ENCODE peak calls at places on chromosomes 16 and 17, in seven cellular contexts. One of them, this sample, is unnamed.

GRCh38 chr17:64212122-64212521 is 50.9 kb downstream of the TEX2 start:
- DNase-seq in HepG2: no peak
- DNase-seq in endothelial cell of umbilical vein: no peak
- DNase-seq in GM12878: no peak
- DNase-seq in HCT116: no peak
- DNase-seq in H1: no peak
- DNase-seq in K562: no peak
- DNase-seq in this sample: no peak

GRCh38 chr16:53713403-53714013 is 9.6 kb downstream of the FTO start:
- DNase-seq in K562: no peak
- DNase-seq in H1: no peak
- DNase-seq in endothelial cell of umbilical vein: no peak
- DNase-seq in HCT116: no peak
- DNase-seq in HepG2: no peak
- DNase-seq in GM12878: no peak
- DNase-seq in this sample: no peak

GRCh38 chr17:73719588-73720071 is 75.4 kb upstream of the SDK2 start:
- DNase-seq in HCT116: no peak
- DNase-seq in endothelial cell of umbilical vein: no peak
- DNase-seq in HepG2: peak
- DNase-seq in K562: no peak
- DNase-seq in GM12878: no peak
- DNase-seq in H1: no peak
- DNase-seq in this sample: no peak

GRCh38 chr17:80637286-80637703 is 92.7 kb downstream of the RPTOR start:
- DNase-seq in K562: no peak
- DNase-seq in HepG2: no peak
- DNase-seq in H1: no peak
- DNase-seq in GM12878: no peak
- DNase-seq in HCT116: no peak
- DNase-seq in endothelial cell of umbilical vein: no peak
- DNase-seq in this sample: no peak

GRCh38 chr17:42378597-42379594 is 9.3 kb downstream of the STAT3 start:
- DNase-seq in endothelial cell of umbilical vein: peak
- DNase-seq in GM12878: peak
- DNase-seq in K562: no peak
- DNase-seq in HCT116: no peak
- DNase-seq in HepG2: no peak
- DNase-seq in H1: no peak
- DNase-seq in this sample: no peak

GRCh38 chr16:28985206-28985605 is 354 bp downstream of the LAT start:
- DNase-seq in HepG2: no peak
- DNase-seq in K562: no peak
- DNase-seq in GM12878: no peak
- DNase-seq in HCT116: no peak
- DNase-seq in endothelial cell of umbilical vein: no peak
- DNase-seq in H1: no peak
- DNase-seq in this sample: no peak

GRCh38 chr17:54891176-54891821 is 9.4 kb upstream of the TOM1L1 start:
- DNase-seq in endothelial cell of umbilical vein: peak
- DNase-seq in HCT116: peak
- DNase-seq in GM12878: no peak
- DNase-seq in K562: peak
- DNase-seq in H1: peak
- DNase-seq in HepG2: peak
- DNase-seq in this sample: no peak

GRCh38 chr16:49345829-49346228 is 27.8 kb upstream of the C16orf78 start:
- DNase-seq in HepG2: no peak
- DNase-seq in GM12878: no peak
- DNase-seq in K562: peak
- DNase-seq in HCT116: no peak
- DNase-seq in H1: peak
- DNase-seq in endothelial cell of umbilical vein: no peak
- DNase-seq in this sample: no peak

GRCh38 chr17:74362811-74363498 is 1.3 kb upstream of the BTBD17 start:
- DNase-seq in endothelial cell of umbilical vein: no peak
- DNase-seq in GM12878: no peak
- DNase-seq in HepG2: no peak
- DNase-seq in H1: no peak
- DNase-seq in K562: no peak
- DNase-seq in HCT116: no peak
- DNase-seq in this sample: no peak

GRCh38 chr17:80270104-80270503 is 9.5 kb downstream of the RNF213 start:
- DNase-seq in K562: no peak
- DNase-seq in HCT116: no peak
- DNase-seq in HepG2: no peak
- DNase-seq in GM12878: no peak
- DNase-seq in H1: peak
- DNase-seq in endothelial cell of umbilical vein: no peak
- DNase-seq in this sample: no peak

GRCh38 chr16:59964232-59964924 is 1230.3 kb upstream of the GOT2 start:
- DNase-seq in GM12878: no peak
- DNase-seq in HCT116: no peak
- DNase-seq in K562: no peak
- DNase-seq in endothelial cell of umbilical vein: no peak
- DNase-seq in HepG2: no peak
- DNase-seq in H1: no peak
- DNase-seq in this sample: no peak

GRCh38 chr17:7856081-7856791 is 1.1 kb downstream of the NAA38 start:
- DNase-seq in H1: peak
- DNase-seq in endothelial cell of umbilical vein: peak
- DNase-seq in HCT116: no peak
- DNase-seq in HepG2: no peak
- DNase-seq in K562: peak
- DNase-seq in GM12878: no peak
- DNase-seq in this sample: no peak

GRCh38 chr16:56611281-56611833 is 3.0 kb downstream of the MT2A start:
- DNase-seq in HCT116: peak
- DNase-seq in K562: no peak
- DNase-seq in HepG2: peak
- DNase-seq in endothelial cell of umbilical vein: peak
- DNase-seq in H1: no peak
- DNase-seq in GM12878: no peak
- DNase-seq in this sample: no peak

GRCh38 chr16:30628628-30629342 is 18.6 kb upstream of the ZNF689 start:
- DNase-seq in K562: peak
- DNase-seq in H1: peak
- DNase-seq in endothelial cell of umbilical vein: peak
- DNase-seq in HepG2: peak
- DNase-seq in HCT116: peak
- DNase-seq in GM12878: no peak
- DNase-seq in this sample: no peak

GRCh38 chr16:79097781-79098180 is 502.8 kb downstream of the MAF start:
- DNase-seq in endothelial cell of umbilical vein: no peak
- DNase-seq in HepG2: no peak
- DNase-seq in GM12878: no peak
- DNase-seq in HCT116: no peak
- DNase-seq in K562: no peak
- DNase-seq in H1: no peak
- DNase-seq in this sample: no peak

GRCh38 chr16:90008708-90009145 is 10.5 kb downstream of the DBNDD1 start:
- DNase-seq in K562: no peak
- DNase-seq in endothelial cell of umbilical vein: no peak
- DNase-seq in GM12878: no peak
- DNase-seq in H1: no peak
- DNase-seq in HCT116: no peak
- DNase-seq in HepG2: no peak
- DNase-seq in this sample: no peak

GRCh38 chr17:78962345-78962983 is 17.3 kb downstream of the LGALS3BP start:
- DNase-seq in H1: no peak
- DNase-seq in K562: no peak
- DNase-seq in endothelial cell of umbilical vein: no peak
- DNase-seq in GM12878: no peak
- DNase-seq in HepG2: peak
- DNase-seq in HCT116: peak
- DNase-seq in this sample: no peak

GRCh38 chr16:87604572-87605135 is 2.3 kb downstream of the JPH3 start:
- DNase-seq in H1: no peak
- DNase-seq in endothelial cell of umbilical vein: no peak
- DNase-seq in K562: no peak
- DNase-seq in GM12878: no peak
- DNase-seq in HCT116: no peak
- DNase-seq in HepG2: no peak
- DNase-seq in this sample: no peak

GRCh38 chr16:54647216-54647615 is 283.4 kb upstream of the IRX5 start:
- DNase-seq in endothelial cell of umbilical vein: no peak
- DNase-seq in GM12878: no peak
- DNase-seq in K562: no peak
- DNase-seq in H1: no peak
- DNase-seq in HepG2: no peak
- DNase-seq in HCT116: no peak
- DNase-seq in this sample: no peak

DNA sequence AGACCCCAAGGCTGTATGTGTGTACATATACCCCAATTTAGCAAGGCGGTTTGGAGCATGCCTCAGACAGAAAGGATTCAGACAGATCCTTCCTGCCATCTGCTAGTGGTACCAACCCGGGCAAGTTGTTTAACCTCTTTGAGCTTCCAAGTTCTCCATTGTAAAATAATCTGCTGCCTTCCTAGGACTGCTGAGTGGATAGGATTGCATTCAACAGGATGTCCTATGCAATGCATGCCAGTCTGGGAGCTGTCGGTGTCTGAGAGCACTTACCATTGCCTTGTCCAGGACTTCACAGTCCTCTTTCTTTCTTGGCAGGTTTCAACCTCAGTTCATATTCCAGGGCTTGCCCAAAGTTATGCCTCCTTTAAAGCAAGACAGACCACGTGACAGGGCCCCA is 2.0 kb downstream of the CDH13 start:
- DNase-seq in endothelial cell of umbilical vein: peak
- DNase-seq in HCT116: no peak
- DNase-seq in K562: no peak
- DNase-seq in GM12878: no peak
- DNase-seq in H1: no peak
- DNase-seq in HepG2: no peak
- DNase-seq in this sample: no peak
- H3K9ac ChIP-seq in endothelial cell of umbilical vein: peak
- H3K9ac ChIP-seq in HCT116: no peak
- H3K9ac ChIP-seq in K562: no peak
- H3K9ac ChIP-seq in GM12878: no peak
- H3K9ac ChIP-seq in H1: no peak
- H3K9ac ChIP-seq in HepG2: no peak
- H3K9ac ChIP-seq in this sample: no peak

DNA sequence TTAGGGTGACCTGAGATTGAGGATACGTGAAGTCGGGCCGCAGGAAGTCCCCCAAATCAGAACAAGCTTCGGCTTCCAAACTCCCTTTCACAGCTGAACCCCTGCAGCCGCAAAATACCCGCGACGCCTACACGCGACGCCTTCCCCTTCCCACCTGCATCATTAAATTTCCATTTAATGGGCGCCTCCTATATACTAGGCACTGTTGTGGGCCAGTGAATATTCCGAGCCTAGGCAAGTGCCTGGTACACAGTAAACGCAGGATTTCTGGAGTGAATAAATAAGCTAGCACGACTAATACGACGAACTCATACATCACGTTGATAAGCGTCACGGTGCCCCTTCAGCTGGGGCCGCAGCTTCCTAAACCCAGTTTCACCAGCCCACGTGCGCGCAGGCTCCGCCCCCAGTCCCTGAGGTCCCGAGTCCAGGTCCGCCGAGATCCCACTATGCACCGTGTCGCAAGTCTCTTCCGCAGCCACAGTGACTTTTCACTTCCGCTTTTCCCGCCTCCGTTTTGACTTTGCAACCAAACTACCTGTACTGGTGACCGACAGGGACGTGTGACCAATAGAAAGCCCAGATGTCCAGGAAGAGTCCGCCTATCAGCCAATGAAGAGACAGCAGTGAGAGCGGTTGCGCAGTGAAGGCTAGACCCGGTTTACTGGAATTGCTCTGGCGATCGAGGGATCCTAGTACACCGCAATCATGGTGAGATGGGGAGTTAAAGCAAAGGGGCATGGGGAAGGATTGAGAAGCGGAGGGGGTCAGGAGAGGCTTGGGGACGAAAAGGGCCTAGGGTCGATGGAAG is at the start of gene PSMB3:
- DNase-seq in endothelial cell of umbilical vein: peak
- DNase-seq in H1: peak
- DNase-seq in GM12878: peak
- DNase-seq in HCT116: peak
- DNase-seq in K562: peak
- DNase-seq in HepG2: peak
- DNase-seq in this sample: peak
- TF ChIP-seq EZH2 in endothelial cell of umbilical vein: no peak
- TF ChIP-seq EZH2 in H1: no peak
- TF ChIP-seq EZH2 in GM12878: no peak
- TF ChIP-seq EZH2 in HCT116: no peak
- TF ChIP-seq EZH2 in K562: no peak
- TF ChIP-seq EZH2 in HepG2: no peak
- TF ChIP-seq EZH2 in this sample: no peak

DNA sequence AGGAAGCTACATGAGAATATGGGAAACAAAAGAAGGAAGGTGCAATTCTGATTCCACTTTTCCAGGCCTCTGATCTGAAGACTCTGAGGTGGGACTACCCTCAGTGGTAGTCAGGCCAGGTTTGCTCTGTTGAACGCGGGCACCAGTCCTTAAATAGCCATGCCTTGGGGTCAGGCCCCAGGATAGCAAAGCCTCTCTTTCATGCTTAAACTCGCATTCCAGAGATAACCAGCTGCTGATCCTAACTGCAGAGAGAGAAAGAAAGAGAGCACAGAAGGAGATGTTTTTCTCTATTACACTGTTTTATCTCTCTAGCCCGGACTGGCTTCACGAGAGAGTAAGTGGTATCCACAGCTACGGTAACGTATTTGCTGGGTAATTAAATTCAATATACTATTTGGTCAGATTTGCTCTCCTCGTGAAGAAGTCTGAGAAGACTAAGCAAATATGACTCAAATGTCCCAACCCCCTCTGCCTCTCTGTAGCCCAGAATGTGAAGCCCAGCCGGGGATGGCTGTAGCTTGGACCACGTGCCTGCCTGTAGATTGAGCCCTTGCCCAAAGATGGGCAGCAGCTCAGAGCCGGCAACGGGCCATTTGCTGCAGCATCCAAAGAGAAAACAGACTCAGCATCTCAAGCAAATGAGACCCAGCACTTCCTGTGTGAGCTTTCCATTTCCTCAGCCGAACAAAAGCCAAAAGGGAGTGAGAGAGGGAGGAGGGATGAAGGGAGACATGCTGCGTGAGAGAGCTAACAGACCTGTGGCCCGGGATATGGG is 122.2 kb downstream of the SMG6 start:
- DNase-seq in H1: no peak
- DNase-seq in GM12878: no peak
- DNase-seq in HepG2: no peak
- DNase-seq in K562: no peak
- DNase-seq in endothelial cell of umbilical vein: peak
- DNase-seq in HCT116: no peak
- DNase-seq in this sample: no peak
- TF ChIP-seq POLR2AphosphoS5 in H1: no peak
- TF ChIP-seq POLR2AphosphoS5 in GM12878: no peak
- TF ChIP-seq POLR2AphosphoS5 in HepG2: no peak
- TF ChIP-seq POLR2AphosphoS5 in K562: no peak
- TF ChIP-seq POLR2AphosphoS5 in endothelial cell of umbilical vein: no peak
- TF ChIP-seq POLR2AphosphoS5 in HCT116: no peak
- TF ChIP-seq POLR2AphosphoS5 in this sample: no peak

DNA sequence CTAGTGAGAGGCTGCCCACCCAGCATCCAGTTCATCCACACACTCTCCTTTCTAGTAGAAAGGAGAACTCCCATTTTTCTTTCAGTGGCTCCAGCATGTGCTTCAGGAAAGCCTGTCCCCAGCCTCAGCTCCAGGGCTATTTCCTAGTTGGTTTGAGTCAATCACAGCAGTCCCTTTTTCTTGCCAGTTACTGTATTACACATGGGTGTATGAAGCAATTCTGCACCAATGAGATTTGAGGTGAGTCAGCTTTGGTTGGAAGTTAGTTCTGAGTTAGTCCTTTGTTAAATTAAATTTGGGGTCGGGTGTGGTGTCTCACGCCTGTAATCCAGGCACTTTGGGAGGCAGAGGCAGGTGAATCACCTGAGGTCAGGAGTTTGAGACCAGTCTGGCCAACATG is 24.8 kb downstream of the RAD51D start:
- DNase-seq in GM12878: no peak
- DNase-seq in H1: no peak
- DNase-seq in HCT116: peak
- DNase-seq in HepG2: peak
- DNase-seq in K562: no peak
- DNase-seq in endothelial cell of umbilical vein: peak
- DNase-seq in this sample: no peak
- H3K9ac ChIP-seq in GM12878: no peak
- H3K9ac ChIP-seq in H1: no peak
- H3K9ac ChIP-seq in HCT116: peak
- H3K9ac ChIP-seq in HepG2: no peak
- H3K9ac ChIP-seq in K562: no peak
- H3K9ac ChIP-seq in endothelial cell of umbilical vein: no peak
- H3K9ac ChIP-seq in this sample: no peak